ENCODE peak calls at places on chromosomes 6 and 20, in nine cellular contexts. One of them, this sample, is unnamed.

GRCh38 chr6:153511896-153512496 is 380.9 kb upstream of the RGS17 start:
- DNase-seq in trophoblast cell: peak; percentile 72
- DNase-seq in Karpas-422: peak; percentile 86
- DNase-seq in H9: peak; percentile 26
- DNase-seq in GM12878: no peak
- DNase-seq in neural progenitor cell: peak; percentile 41
- DNase-seq in astrocyte: no peak
- DNase-seq in fibroblast of lung: peak; percentile 14
- DNase-seq in MM.1S: peak; percentile 8
- DNase-seq in this sample: peak; percentile 29

GRCh38 chr20:43894531-43894930 is 20.1 kb upstream of the TOX2 start:
- DNase-seq in neural progenitor cell: peak; percentile 68
- DNase-seq in GM12878: no peak
- DNase-seq in MM.1S: no peak
- DNase-seq in trophoblast cell: no peak
- DNase-seq in astrocyte: no peak
- DNase-seq in fibroblast of lung: peak; percentile 31
- DNase-seq in H9: no peak
- DNase-seq in Karpas-422: no peak
- DNase-seq in this sample: no peak

GRCh38 chr6:24927985-24928735 is 7.6 kb downstream of the RIPOR2 start:
- DNase-seq in GM12878: no peak
- DNase-seq in MM.1S: no peak
- DNase-seq in astrocyte: peak; percentile 82
- DNase-seq in H9: no peak
- DNase-seq in fibroblast of lung: peak; percentile 81
- DNase-seq in neural progenitor cell: no peak
- DNase-seq in Karpas-422: no peak
- DNase-seq in trophoblast cell: peak; percentile 28
- DNase-seq in this sample: no peak

GRCh38 chr20:21564127-21564773 is 50.4 kb upstream of the NKX2-2 start:
- DNase-seq in trophoblast cell: no peak
- DNase-seq in GM12878: no peak
- DNase-seq in astrocyte: no peak
- DNase-seq in fibroblast of lung: no peak
- DNase-seq in H9: no peak
- DNase-seq in MM.1S: no peak
- DNase-seq in neural progenitor cell: no peak
- DNase-seq in Karpas-422: no peak
- DNase-seq in this sample: no peak

GRCh38 chr6:145562771-145563615 is 172.3 kb downstream of the EPM2A start:
- DNase-seq in astrocyte: peak; percentile 63
- DNase-seq in H9: no peak
- DNase-seq in Karpas-422: no peak
- DNase-seq in trophoblast cell: no peak
- DNase-seq in MM.1S: no peak
- DNase-seq in fibroblast of lung: peak; percentile 68
- DNase-seq in GM12878: no peak
- DNase-seq in neural progenitor cell: no peak
- DNase-seq in this sample: no peak

GRCh38 chr20:31842471-31843157 is 2.8 kb downstream of the FOXS1 start:
- DNase-seq in MM.1S: no peak
- DNase-seq in neural progenitor cell: peak; percentile 47
- DNase-seq in astrocyte: peak; percentile 60
- DNase-seq in fibroblast of lung: peak; percentile 74
- DNase-seq in Karpas-422: no peak
- DNase-seq in GM12878: no peak
- DNase-seq in H9: no peak
- DNase-seq in trophoblast cell: no peak
- DNase-seq in this sample: no peak

GRCh38 chr20:4763776-4764525 is 42.2 kb downstream of the PRND start:
- DNase-seq in astrocyte: no peak
- DNase-seq in trophoblast cell: peak; percentile 12
- DNase-seq in GM12878: no peak
- DNase-seq in neural progenitor cell: no peak
- DNase-seq in MM.1S: no peak
- DNase-seq in Karpas-422: no peak
- DNase-seq in H9: no peak
- DNase-seq in fibroblast of lung: no peak
- DNase-seq in this sample: no peak

GRCh38 chr6:35054106-35054742 is 86.9 kb downstream of the TCP11 start:
- DNase-seq in H9: no peak
- DNase-seq in MM.1S: no peak
- DNase-seq in astrocyte: peak; percentile 72
- DNase-seq in fibroblast of lung: peak; percentile 79
- DNase-seq in neural progenitor cell: no peak
- DNase-seq in Karpas-422: no peak
- DNase-seq in trophoblast cell: no peak
- DNase-seq in GM12878: no peak
- DNase-seq in this sample: no peak

GRCh38 chr6:36126553-36127458 is 3.5 kb upstream of the MAPK13 start:
- DNase-seq in Karpas-422: no peak
- DNase-seq in MM.1S: no peak
- DNase-seq in GM12878: no peak
- DNase-seq in neural progenitor cell: no peak
- DNase-seq in H9: no peak
- DNase-seq in trophoblast cell: peak; percentile 17
- DNase-seq in astrocyte: peak; percentile 25
- DNase-seq in fibroblast of lung: peak; percentile 43
- DNase-seq in this sample: no peak

GRCh38 chr6:57097596-57097995 is 7.6 kb downstream of the ZNF451 start:
- DNase-seq in astrocyte: peak; percentile 60
- DNase-seq in GM12878: no peak
- DNase-seq in neural progenitor cell: no peak
- DNase-seq in Karpas-422: no peak
- DNase-seq in trophoblast cell: peak; percentile 63
- DNase-seq in H9: no peak
- DNase-seq in fibroblast of lung: peak; percentile 71
- DNase-seq in MM.1S: no peak
- DNase-seq in this sample: no peak

GRCh38 chr6:165049362-165049761 is 260.0 kb downstream of the C6orf118 start:
- DNase-seq in Karpas-422: peak; percentile 92
- DNase-seq in H9: peak; percentile 82
- DNase-seq in neural progenitor cell: peak; percentile 78
- DNase-seq in GM12878: no peak
- DNase-seq in MM.1S: peak; percentile 56
- DNase-seq in fibroblast of lung: peak; percentile 25
- DNase-seq in trophoblast cell: peak; percentile 76
- DNase-seq in astrocyte: peak; percentile 9
- DNase-seq in this sample: peak; percentile 36

DNA sequence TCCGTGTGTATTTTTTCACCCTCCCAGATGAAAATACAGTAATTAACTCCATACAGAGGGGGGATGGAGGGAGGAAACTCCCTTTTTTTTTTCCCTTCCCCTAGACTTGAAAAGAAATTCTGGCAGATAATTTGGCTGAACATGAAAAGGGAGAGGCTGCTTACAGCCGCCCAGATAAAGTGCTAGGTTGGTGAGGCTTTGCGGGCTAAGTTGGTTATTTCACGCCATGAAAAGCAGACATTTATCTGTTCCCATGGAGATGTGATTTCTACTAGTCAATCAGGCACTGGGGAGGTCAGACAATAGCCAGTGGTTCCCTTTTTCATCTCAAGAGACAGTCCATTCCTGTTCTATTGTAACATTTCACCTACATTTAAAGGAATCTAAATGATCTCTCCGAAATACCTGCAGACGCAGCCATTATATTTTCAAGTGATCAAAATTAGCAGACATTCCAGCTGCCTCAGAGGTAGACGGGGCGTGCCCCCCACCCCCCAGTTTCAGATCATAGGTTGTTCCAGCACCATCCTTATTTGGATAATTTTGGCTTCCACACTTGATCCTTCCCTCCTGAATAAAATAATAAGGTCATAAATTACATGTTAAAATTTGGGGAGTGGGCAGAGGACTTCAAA is 143.9 kb upstream of the ZNF217 start:
- DNase-seq in astrocyte: peak; percentile 36
- DNase-seq in H9: no peak
- DNase-seq in trophoblast cell: peak; percentile 42
- DNase-seq in fibroblast of lung: peak; percentile 51
- DNase-seq in GM12878: no peak
- DNase-seq in MM.1S: peak; percentile 10
- DNase-seq in neural progenitor cell: no peak
- DNase-seq in Karpas-422: no peak
- DNase-seq in this sample: no peak
- H3K4me1 ChIP-seq in astrocyte: peaks cover 61% of the 10 kb centered on the region
- H3K4me1 ChIP-seq in H9: peaks cover 30% of the 10 kb centered on the region
- H3K4me1 ChIP-seq in trophoblast cell: peaks cover 31% of the 10 kb centered on the region
- H3K4me1 ChIP-seq in fibroblast of lung: peaks cover 22% of the 10 kb centered on the region
- H3K4me1 ChIP-seq in GM12878: peaks cover 56% of the 10 kb centered on the region
- H3K4me1 ChIP-seq in MM.1S: peaks cover 40% of the 10 kb centered on the region
- H3K4me1 ChIP-seq in neural progenitor cell: peaks cover 73% of the 10 kb centered on the region
- H3K4me1 ChIP-seq in Karpas-422: no peaks in the 10 kb centered on the region
- H3K4me1 ChIP-seq in this sample: peaks cover 9% of the 10 kb centered on the region

GRCh38 chr20:57444394-57445048 is 53.3 kb downstream of the RBM38 start:
- DNase-seq in H9: no peak
- DNase-seq in fibroblast of lung: no peak
- DNase-seq in GM12878: no peak
- DNase-seq in trophoblast cell: no peak
- DNase-seq in neural progenitor cell: no peak
- DNase-seq in Karpas-422: no peak
- DNase-seq in MM.1S: no peak
- DNase-seq in astrocyte: no peak
- DNase-seq in this sample: no peak
- H3K27ac ChIP-seq in H9: no peak overlapping the region
- H3K27ac ChIP-seq in fibroblast of lung: no peak overlapping the region
- H3K27ac ChIP-seq in GM12878: no peak overlapping the region
- H3K27ac ChIP-seq in trophoblast cell: no peak overlapping the region
- H3K27ac ChIP-seq in neural progenitor cell: no peak overlapping the region
- H3K27ac ChIP-seq in Karpas-422: no peak overlapping the region
- H3K27ac ChIP-seq in MM.1S: no peak overlapping the region
- H3K27ac ChIP-seq in astrocyte: no peak overlapping the region
- H3K27ac ChIP-seq in this sample: no peak overlapping the region

DNA sequence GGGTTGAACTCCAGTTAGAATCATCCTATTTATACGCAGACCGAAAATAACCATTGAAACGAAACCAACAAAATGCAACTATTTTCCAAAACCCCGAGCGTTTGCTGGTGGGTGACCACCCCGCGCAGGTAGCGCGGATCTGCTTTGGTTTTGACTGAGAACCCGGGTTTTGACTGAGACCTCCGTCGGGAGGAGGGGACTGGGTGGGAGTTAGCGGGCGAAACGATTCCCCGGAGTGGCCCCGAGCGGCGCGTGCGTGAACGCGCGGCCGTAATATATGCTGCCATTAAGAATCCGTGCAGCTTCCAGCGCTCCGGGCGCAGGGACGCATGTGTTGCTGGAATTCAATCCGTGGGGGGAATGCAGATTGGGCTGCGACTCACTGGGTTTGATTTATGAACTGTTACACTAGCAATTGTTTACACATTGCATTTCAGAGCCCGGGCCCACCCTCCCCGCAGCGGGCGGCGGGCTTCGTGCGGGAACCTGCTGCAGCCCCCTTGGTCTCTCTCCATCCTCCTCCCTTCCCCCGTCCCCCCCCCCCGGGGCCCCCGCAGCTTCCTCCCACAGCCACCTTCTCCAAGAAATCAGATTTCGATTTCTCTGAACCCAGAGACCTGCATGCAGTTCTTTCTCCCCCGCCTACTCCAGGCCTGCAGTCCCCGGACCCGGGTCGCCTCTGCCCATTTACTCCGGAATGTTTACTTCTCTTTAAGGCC is 9.9 kb downstream of the NRN1 start:
- DNase-seq in astrocyte: no peak
- DNase-seq in Karpas-422: peak; percentile 67
- DNase-seq in fibroblast of lung: no peak
- DNase-seq in trophoblast cell: peak; percentile 64
- DNase-seq in H9: peak; percentile 37
- DNase-seq in MM.1S: no peak
- DNase-seq in GM12878: no peak
- DNase-seq in neural progenitor cell: peak; percentile 66
- DNase-seq in this sample: peak; percentile 47
- H3K9ac ChIP-seq in astrocyte: peak overlapping the region; percentile 70
- H3K9ac ChIP-seq in Karpas-422: peak overlapping the region; percentile 71
- H3K9ac ChIP-seq in fibroblast of lung: peak overlapping the region; percentile 29
- H3K9ac ChIP-seq in trophoblast cell: no peak overlapping the region
- H3K9ac ChIP-seq in H9: no peak overlapping the region
- H3K9ac ChIP-seq in MM.1S: peak overlapping the region; percentile 50
- H3K9ac ChIP-seq in GM12878: peak overlapping the region; percentile 4
- H3K9ac ChIP-seq in neural progenitor cell: no peak overlapping the region
- H3K9ac ChIP-seq in this sample: peak overlapping the region; percentile 42

GRCh38 chr20:50521221-50521642 is 11.0 kb downstream of the PTPN1 start:
- DNase-seq in MM.1S: no peak
- DNase-seq in trophoblast cell: peak; percentile 45
- DNase-seq in H9: no peak
- DNase-seq in GM12878: no peak
- DNase-seq in fibroblast of lung: no peak
- DNase-seq in astrocyte: no peak
- DNase-seq in Karpas-422: no peak
- DNase-seq in neural progenitor cell: no peak
- DNase-seq in this sample: no peak

GRCh38 chr20:50517817-50518154 is 7.6 kb downstream of the PTPN1 start:
- DNase-seq in GM12878: no peak
- DNase-seq in MM.1S: no peak
- DNase-seq in H9: no peak
- DNase-seq in astrocyte: no peak
- DNase-seq in fibroblast of lung: peak; percentile 47
- DNase-seq in Karpas-422: no peak
- DNase-seq in neural progenitor cell: no peak
- DNase-seq in trophoblast cell: no peak
- DNase-seq in this sample: peak; percentile 26

GRCh38 chr20:50520222-50520877 is 10.2 kb downstream of the PTPN1 start:
- DNase-seq in neural progenitor cell: no peak
- DNase-seq in astrocyte: no peak
- DNase-seq in MM.1S: no peak
- DNase-seq in Karpas-422: no peak
- DNase-seq in H9: no peak
- DNase-seq in trophoblast cell: no peak
- DNase-seq in GM12878: no peak
- DNase-seq in fibroblast of lung: no peak
- DNase-seq in this sample: no peak

GRCh38 chr20:50518270-50518721 is 8.1 kb downstream of the PTPN1 start:
- DNase-seq in H9: no peak
- DNase-seq in GM12878: no peak
- DNase-seq in Karpas-422: no peak
- DNase-seq in astrocyte: peak; percentile 70
- DNase-seq in fibroblast of lung: peak; percentile 78
- DNase-seq in trophoblast cell: peak; percentile 52
- DNase-seq in neural progenitor cell: no peak
- DNase-seq in MM.1S: no peak
- DNase-seq in this sample: no peak

DNA sequence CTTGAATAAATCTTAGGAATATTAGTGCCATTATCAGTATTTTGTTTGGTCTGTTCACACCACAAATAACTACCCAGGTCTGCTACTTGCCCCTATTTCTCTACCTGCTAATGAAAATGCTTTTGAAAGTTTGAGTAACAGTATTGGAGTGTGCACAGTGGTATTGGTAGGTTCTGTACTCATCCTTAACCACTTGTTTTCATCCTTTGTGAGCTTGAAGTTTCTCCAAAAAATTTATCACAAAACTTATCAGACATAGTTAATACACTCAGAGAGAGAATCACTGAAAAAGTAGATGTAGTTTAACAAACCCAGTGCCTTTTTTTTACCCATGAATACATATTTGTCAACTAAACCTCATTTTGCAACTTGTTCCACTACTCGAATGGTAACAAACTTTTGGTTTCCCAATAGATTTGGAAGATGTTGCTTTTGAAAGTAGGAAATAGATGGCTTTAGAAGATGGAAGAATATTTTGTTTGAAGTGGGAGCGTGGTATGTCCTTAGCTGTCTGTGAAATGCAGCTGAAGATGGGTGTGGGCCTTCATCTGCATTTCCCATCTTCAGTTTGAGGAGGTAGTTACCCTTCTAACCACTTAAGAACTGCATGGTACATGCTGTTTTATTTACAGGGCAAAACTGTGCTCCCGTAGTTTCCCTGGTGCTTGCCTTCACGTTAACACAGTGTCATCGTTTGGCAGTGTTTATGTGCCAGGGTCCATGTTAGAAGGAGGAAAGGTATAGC is 9.0 kb downstream of the PTPN1 start:
- DNase-seq in trophoblast cell: peak; percentile 68
- DNase-seq in MM.1S: no peak
- DNase-seq in H9: no peak
- DNase-seq in fibroblast of lung: no peak
- DNase-seq in Karpas-422: no peak
- DNase-seq in GM12878: no peak
- DNase-seq in astrocyte: no peak
- DNase-seq in neural progenitor cell: no peak
- DNase-seq in this sample: peak; percentile 52
- H3K4me1 ChIP-seq in trophoblast cell: no peaks in the 10 kb centered on the region
- H3K4me1 ChIP-seq in MM.1S: peaks cover 35% of the 10 kb centered on the region
- H3K4me1 ChIP-seq in H9: no peaks in the 10 kb centered on the region
- H3K4me1 ChIP-seq in fibroblast of lung: peaks cover 7% of the 10 kb centered on the region
- H3K4me1 ChIP-seq in Karpas-422: peaks cover 32% of the 10 kb centered on the region
- H3K4me1 ChIP-seq in GM12878: peaks cover 69% of the 10 kb centered on the region
- H3K4me1 ChIP-seq in astrocyte: peaks cover 55% of the 10 kb centered on the region
- H3K4me1 ChIP-seq in neural progenitor cell: peaks cover 7% of the 10 kb centered on the region
- H3K4me1 ChIP-seq in this sample: peaks cover 68% of the 10 kb centered on the region

This sample was measured in DND-41.